ENCODE peak calls at places on chromosomes 1 and 21, in eight cellular contexts. N is HFF-Myc, X is foreskin fibroblast, F is IMR-90, A is Caco-2, Y is LNCaP clone FGC, T is GM06990, L is prostate gland. H is an unnamed sample.

GRCh38 chr1:221630236-221630635 is 111.7 kb downstream of the DUSP10 start:
- DNase-seq in N (no peak), A (no peak), L (no peak), F (no peak), Y (no peak), X (no peak), T (no peak), H (no peak)

GRCh38 chr1:201436461-201436860 is 14.9 kb upstream of the TNNI1 start:
- DNase-seq in F (peak), L (no peak), N (no peak), A (peak), Y (no peak), T (no peak), X (peak), H (no peak)

GRCh38 chr1:234965128-234965527 is 163.5 kb downstream of the TOMM20 start:
- DNase-seq in X (no peak), Y (no peak), N (no peak), F (no peak), T (no peak), A (no peak), L (no peak), H (no peak)

GRCh38 chr1:175377394-175377793 is 184.8 kb upstream of the KIAA0040 start:
- DNase-seq in N (no peak), L (no peak), F (no peak), T (no peak), A (no peak), Y (no peak), X (no peak), H (no peak)

GRCh38 chr1:32933742-32934322 is 30.8 kb downstream of the RNF19B start:
- DNase-seq in X (peak), Y (peak), F (peak), L (peak), T (no peak), N (no peak), A (peak), H (no peak)

GRCh38 chr1:90763930-90764329 is 46.8 kb upstream of the BARHL2 start:
- DNase-seq in Y (no peak), N (no peak), F (no peak), T (no peak), L (no peak), X (no peak), A (no peak), H (no peak)

GRCh38 chr1:24903955-24904730 is 25.9 kb downstream of the RUNX3 start:
- DNase-seq in X (no peak), A (no peak), F (no peak), T (no peak), Y (no peak), L (no peak), N (no peak), H (peak)

GRCh38 chr1:235304549-235305451 is 23.2 kb downstream of the ARID4B start:
- DNase-seq in T (no peak), X (no peak), N (no peak), F (peak), Y (no peak), L (no peak), A (no peak), H (no peak)

GRCh38 chr21:30354308-30355005 is 6.1 kb upstream of the KRTAP23-1 start:
- DNase-seq in L (no peak), A (no peak), T (no peak), F (no peak), X (no peak), N (no peak), Y (no peak), H (no peak)

GRCh38 chr21:16037386-16037785 is 307.6 kb downstream of the USP25 start:
- DNase-seq in N (no peak), T (no peak), A (no peak), X (no peak), F (no peak), Y (no peak), L (no peak), H (no peak)

GRCh38 chr1:18599096-18599495 is 31.6 kb upstream of the PAX7 start:
- DNase-seq in Y (peak), F (no peak), X (no peak), A (no peak), L (peak), N (no peak), T (no peak), H (no peak)

GRCh38 chr1:9561429-9561828 is 22.2 kb downstream of the SLC25A33 start:
- DNase-seq in X (peak), L (peak), T (no peak), N (peak), A (peak), Y (peak), F (peak), H (no peak)

GRCh38 chr1:195794225-195794624 is 814.0 kb downstream of the KCNT2 start:
- DNase-seq in X (no peak), T (no peak), N (no peak), F (no peak), Y (no peak), A (no peak), L (no peak), H (no peak)

GRCh38 chr1:25774921-25775774 is 24.8 kb upstream of the SELENON start:
- DNase-seq in Y (no peak), F (no peak), A (no peak), L (no peak), X (no peak), T (no peak), N (no peak), H (peak)

GRCh38 chr1:218674280-218674773 is 329.2 kb downstream of the TGFB2 start:
- DNase-seq in Y (no peak), T (no peak), F (peak), X (peak), N (no peak), A (peak), L (no peak), H (no peak)

GRCh38 chr1:37147397-37147831 is 113.1 kb upstream of the GRIK3 start:
- DNase-seq in A (no peak), F (no peak), T (no peak), N (no peak), X (no peak), L (no peak), Y (no peak), H (no peak)

GRCh38 chr21:31446206-31446900 is 102.3 kb upstream of the TIAM1 start:
- DNase-seq in T (no peak), L (no peak), F (no peak), A (no peak), Y (no peak), N (no peak), X (no peak), H (no peak)

GRCh38 chr1:179080866-179081695 is 789 bp upstream of the TOR3A start:
- DNase-seq in Y (no peak), N (no peak), X (no peak), A (no peak), T (no peak), L (no peak), F (no peak), H (peak)

GRCh38 chr1:1153874-1154273 is 19.8 kb upstream of the TTLL10 start:
- DNase-seq in Y (peak), L (peak), N (no peak), F (peak), X (peak), A (no peak), T (no peak), H (no peak)

GRCh38 chr1:197850042-197850441 is 52.4 kb upstream of the C1orf53 start:
- DNase-seq in N (no peak), L (no peak), A (no peak), T (no peak), F (no peak), X (no peak), Y (no peak), H (no peak)

GRCh38 chr1:16498573-16499359 is 15.3 kb downstream of the RNU1-1 start:
- DNase-seq in T (peak), N (peak), F (peak), Y (peak), A (peak), X (peak), L (peak), H (peak)

GRCh38 chr1:29502225-29502755 is 266.0 kb downstream of the PTPRU start:
- DNase-seq in A (no peak), N (no peak), L (no peak), T (no peak), Y (no peak), X (no peak), F (no peak), H (no peak)

GRCh38 chr1:208154679-208155078 is 89.5 kb downstream of the PLXNA2 start:
- DNase-seq in L (no peak), X (peak), A (peak), N (no peak), F (no peak), Y (no peak), T (no peak), H (no peak)

GRCh38 chr1:43847290-43847689 is 86.3 kb upstream of the ARTN start:
- DNase-seq in T (no peak), L (no peak), X (peak), Y (no peak), F (no peak), N (no peak), A (no peak), H (no peak)

GRCh38 chr1:1430114-1430982 is 5.1 kb upstream of the VWA1 start:
- DNase-seq in T (no peak), Y (no peak), N (no peak), L (peak), A (no peak), F (peak), X (peak), H (no peak)

GRCh38 chr1:43293171-43293570 is 7.6 kb upstream of the TIE1 start:
- DNase-seq in L (no peak), F (no peak), T (no peak), A (no peak), N (no peak), X (peak), Y (no peak), H (no peak)

GRCh38 chr1:16032388-16033100 is 10.7 kb downstream of the CLCNKA start:
- DNase-seq in Y (no peak), A (peak), L (peak), X (peak), F (peak), N (peak), T (peak), H (peak)

GRCh38 chr21:43321111-43321510 is 105.8 kb downstream of the SIK1 start:
- DNase-seq in A (peak), N (no peak), L (no peak), F (peak), X (peak), T (no peak), Y (no peak), H (no peak)

GRCh38 chr1:202642212-202642611 is 68.0 kb downstream of the SYT2 start:
- DNase-seq in T (no peak), Y (no peak), L (no peak), X (no peak), N (no peak), A (no peak), F (no peak), H (no peak)

GRCh38 chr1:244336232-244336899 is 115.3 kb downstream of the ADSS2 start:
- DNase-seq in N (no peak), T (no peak), A (peak), Y (no peak), F (no peak), L (no peak), X (no peak), H (no peak)

GRCh38 chr1:115949156-115949555 is 27.2 kb upstream of the SLC22A15 start:
- DNase-seq in F (no peak), Y (no peak), A (no peak), N (no peak), X (peak), L (no peak), T (no peak), H (no peak)

GRCh38 chr1:116375884-116376733 is 3.1 kb downstream of the ATP1A1 start:
- DNase-seq in Y (peak), N (peak), A (peak), T (no peak), F (peak), X (peak), L (peak), H (no peak)

GRCh38 chr1:88697503-88697902 is 13.4 kb downstream of the PKN2 start:
- DNase-seq in X (peak), Y (no peak), A (no peak), L (no peak), F (peak), T (no peak), N (no peak), H (no peak)

GRCh38 chr1:43783671-43784205 is 76.4 kb downstream of the ST3GAL3 start:
- DNase-seq in F (peak), X (peak), N (no peak), L (peak), Y (no peak), A (no peak), T (peak), H (peak)

GRCh38 chr1:179599623-179600249 is 8.1 kb downstream of the TDRD5 start:
- DNase-seq in T (no peak), F (peak), Y (peak), X (peak), N (peak), A (peak), L (peak), H (no peak)

GRCh38 chr1:218426343-218426657 is 81.2 kb downstream of the TGFB2 start:
- DNase-seq in A (no peak), N (no peak), L (no peak), Y (no peak), X (peak), F (peak), T (no peak), H (no peak)

GRCh38 chr21:44762221-44763049 is 39.2 kb downstream of the UBE2G2 start:
- DNase-seq in A (no peak), Y (no peak), L (no peak), N (no peak), T (no peak), X (no peak), F (no peak), H (no peak)

GRCh38 chr1:7747605-7748004 is 23.5 kb upstream of the VAMP3 start:
- DNase-seq in T (no peak), X (no peak), Y (no peak), F (no peak), A (no peak), L (no peak), N (no peak), H (no peak)

GRCh38 chr1:156898151-156898550 is 4.6 kb downstream of the PEAR1 start:
- DNase-seq in Y (no peak), N (peak), T (no peak), L (no peak), X (peak), A (no peak), F (peak), H (no peak)

GRCh38 chr1:232221790-232222499 is 408.0 kb downstream of the SIPA1L2 start:
- DNase-seq in L (no peak), F (peak), A (no peak), X (peak), N (peak), T (no peak), Y (no peak), H (no peak)

GRCh38 chr1:100132566-100133477 is at the start of the genes SASS6 and TRMT13:
- DNase-seq in Y (peak), N (peak), X (peak), A (peak), T (peak), L (peak), F (peak), H (peak)
- TF ChIP-seq CTCF in Y (no peak), N (no peak), X (no peak), A (no peak), T (no peak), L (peak), F (no peak), H (no peak)

GRCh38 chr1:55334140-55334539 is 119.0 kb upstream of the USP24 start:
- DNase-seq in X (no peak), N (no peak), T (no peak), Y (no peak), F (no peak), A (no peak), L (no peak), H (no peak)

GRCh38 chr1:55338448-55338820 is 123.3 kb upstream of the USP24 start:
- DNase-seq in L (no peak), N (no peak), T (no peak), X (no peak), A (no peak), F (no peak), Y (no peak), H (no peak)

GRCh38 chr1:55339681-55340080 is 124.5 kb upstream of the USP24 start:
- DNase-seq in L (no peak), X (no peak), Y (no peak), T (no peak), N (no peak), A (no peak), F (no peak), H (no peak)

GRCh38 chr1:55334797-55335196 is 119.6 kb upstream of the USP24 start:
- DNase-seq in N (no peak), A (no peak), F (no peak), T (no peak), L (no peak), X (no peak), Y (no peak), H (no peak)

DNA sequence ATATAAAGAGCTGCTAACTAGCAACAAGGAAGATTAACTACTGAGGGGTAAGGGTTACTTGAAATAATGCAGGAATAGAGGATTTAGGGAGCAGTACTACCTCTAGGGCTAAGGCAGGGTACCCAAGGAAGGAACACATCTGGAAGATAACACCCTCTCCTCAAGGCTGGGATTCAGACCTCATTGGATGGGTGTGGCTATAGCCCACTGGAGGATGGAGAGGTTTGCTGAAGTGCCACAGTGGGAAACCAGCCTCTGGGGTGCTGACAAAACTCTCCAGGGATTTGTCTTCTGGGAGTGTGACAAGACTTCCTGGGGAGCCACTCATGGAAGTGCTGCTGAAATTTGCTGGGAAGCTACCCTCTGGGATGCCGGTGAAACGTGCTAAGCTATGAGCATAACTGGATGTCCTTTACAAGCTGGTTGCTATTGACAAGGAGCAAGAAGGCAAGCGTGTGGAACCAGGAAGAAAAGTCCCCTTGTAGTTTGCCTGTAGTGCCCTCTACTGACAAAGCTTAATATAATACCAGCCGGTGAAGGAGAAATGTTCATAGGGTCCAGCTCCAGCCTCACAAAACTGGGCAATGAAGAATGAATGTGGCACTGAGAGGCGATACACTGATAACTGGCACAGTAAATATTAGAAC is 122.8 kb upstream of the USP24 start:
- DNase-seq in X (peak), T (peak), N (peak), A (peak), F (peak), L (no peak), Y (peak), H (peak)
- TF ChIP-seq CTCF in X (peak), T (peak), N (peak), A (peak), F (peak), L (peak), Y (peak), H (peak)

GRCh38 chr1:165075725-165076370 is 280.7 kb downstream of the LMX1A start:
- DNase-seq in Y (peak), N (no peak), A (peak), F (peak), L (no peak), T (no peak), X (peak), H (no peak)
- TF ChIP-seq CTCF in Y (peak), N (peak), A (peak), F (peak), L (peak), T (peak), X (peak), H (no peak)

DNA sequence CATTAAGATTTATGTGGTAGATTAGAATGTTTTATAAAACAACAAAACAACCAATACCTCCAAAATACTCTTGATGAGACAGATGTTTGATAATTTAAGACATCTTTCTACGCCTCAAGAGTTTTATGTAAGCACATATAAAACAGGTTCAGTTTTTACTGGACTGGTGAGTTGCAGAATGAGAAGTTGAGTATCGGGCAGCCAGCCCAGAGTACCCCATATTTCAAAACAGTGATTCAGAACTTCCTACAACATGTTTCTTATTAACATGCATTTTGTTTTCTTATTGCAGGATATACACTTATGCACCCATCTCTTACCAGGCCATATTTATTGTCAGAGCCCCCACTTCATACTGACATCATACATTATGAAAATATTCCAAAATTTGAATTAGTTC is 91.4 kb upstream of the RAVER2 start:
- DNase-seq in N (no peak), Y (no peak), X (peak), T (no peak), A (no peak), F (no peak), L (no peak), H (no peak)
- TF ChIP-seq CTCF in N (no peak), Y (no peak), X (no peak), T (no peak), A (no peak), F (no peak), L (no peak), H (no peak)

GRCh38 chr1:68339505-68339904 is 107.2 kb upstream of the WLS start:
- DNase-seq in X (peak), Y (no peak), N (no peak), L (no peak), T (no peak), A (no peak), F (peak), H (no peak)
- TF ChIP-seq CTCF in X (no peak), Y (no peak), N (no peak), L (no peak), T (no peak), A (no peak), F (no peak), H (no peak)

GRCh38 chr1:227317541-227318002 is 720 bp downstream of the CDC42BPA start:
- DNase-seq in X (peak), N (no peak), T (no peak), A (peak), L (peak), F (peak), Y (no peak), H (peak)
- TF ChIP-seq CTCF in X (peak), N (no peak), T (no peak), A (no peak), L (peak), F (no peak), Y (no peak), H (no peak)

DNA sequence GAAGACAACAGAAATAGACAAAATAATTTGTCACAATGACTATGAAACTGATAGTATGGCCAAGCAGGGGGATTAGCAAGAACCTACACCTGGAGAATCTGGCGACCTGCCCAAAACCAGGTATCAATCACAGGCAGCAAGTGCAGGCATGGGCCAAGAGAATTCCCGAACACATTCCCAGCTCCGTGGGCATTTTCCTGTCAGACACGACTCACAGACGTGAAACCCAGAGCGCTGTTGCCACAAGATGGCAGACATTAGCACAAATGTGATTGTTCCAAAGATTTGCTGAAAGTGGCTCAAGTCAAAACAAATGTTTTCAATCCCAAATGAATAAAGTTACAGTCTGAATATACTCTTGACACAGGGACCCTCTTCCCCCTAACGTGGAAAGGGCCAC is 36.8 kb downstream of the HLCS start:
- DNase-seq in T (no peak), L (peak), Y (no peak), A (no peak), N (no peak), F (peak), X (peak), H (no peak)
- TF ChIP-seq CTCF in T (no peak), L (no peak), Y (peak), A (no peak), N (peak), F (peak), X (peak), H (no peak)

GRCh38 chr1:227546055-227546454 is 17.3 kb upstream of the ZNF678 start:
- DNase-seq in N (no peak), F (no peak), X (no peak), T (no peak), Y (no peak), L (no peak), A (no peak), H (no peak)
- TF ChIP-seq CTCF in N (no peak), F (no peak), X (no peak), T (no peak), Y (no peak), L (no peak), A (no peak), H (no peak)

GRCh38 chr1:151739590-151740355 is 18.5 kb downstream of the RIIAD1 start:
- DNase-seq in X (no peak), N (no peak), A (peak), Y (peak), F (no peak), L (peak), T (no peak), H (no peak)
- TF ChIP-seq CTCF in X (no peak), N (no peak), A (peak), Y (peak), F (no peak), L (peak), T (no peak), H (no peak)

H was measured in GM13976.